ENCODE peak calls at places on chromosomes 1 and 21, in six cellular contexts. V, G, R, I, Y and E are unnamed samples.

GRCh38 chr1:11794446-11795237 is 11.1 kb downstream of the MTHFR start:
- DNase-seq in G (no peak), V (no peak), R (no peak), I (no peak), Y (no peak), E (no peak)

GRCh38 chr1:1354271-1355247 is 3.8 kb downstream of the MXRA8 start:
- DNase-seq in R (no peak), G (no peak), I (no peak), Y (no peak), V (no peak), E (no peak)

GRCh38 chr21:25637846-25638245 is 1.2 kb upstream of the JAM2 start:
- DNase-seq in Y (no peak), G (no peak), V (no peak), R (no peak), I (no peak), E (no peak)

GRCh38 chr1:198380275-198380674 is 160.2 kb downstream of the ATP6V1G3 start:
- DNase-seq in R (no peak), I (no peak), Y (no peak), V (no peak), G (no peak), E (no peak)

GRCh38 chr1:212687811-212688210 is 11.8 kb downstream of the BATF3 start:
- DNase-seq in R (no peak), I (no peak), G (no peak), V (no peak), Y (no peak), E (no peak)

GRCh38 chr1:3607703-3608065 is 3.6 kb downstream of the MEGF6 start:
- DNase-seq in V (no peak), G (no peak), Y (no peak), I (no peak), R (no peak), E (no peak)

GRCh38 chr1:18256318-18257235 is 149.0 kb downstream of the IGSF21 start:
- DNase-seq in Y (peak), R (peak), G (peak), I (no peak), V (peak), E (peak)

GRCh38 chr1:23083714-23084480 is 64.6 kb downstream of the KDM1A start:
- DNase-seq in V (no peak), R (no peak), I (no peak), G (no peak), Y (peak), E (no peak)

GRCh38 chr1:159828916-159829634 is 2.4 kb downstream of the SLAMF8 start:
- DNase-seq in R (no peak), Y (no peak), V (no peak), G (peak), I (no peak), E (peak)

GRCh38 chr1:62869217-62869754 is 85.4 kb downstream of the ATG4C start:
- DNase-seq in R (no peak), V (no peak), Y (no peak), G (no peak), I (no peak), E (no peak)

GRCh38 chr1:201119206-201119814 is 7.1 kb upstream of the CACNA1S start:
- DNase-seq in Y (peak), V (peak), I (no peak), R (peak), G (peak), E (no peak)

GRCh38 chr1:201752333-201752732 is 76.6 kb upstream of the IPO9 start:
- DNase-seq in R (no peak), Y (no peak), I (no peak), G (no peak), V (no peak), E (no peak)

GRCh38 chr1:32609180-32609579 is 41.2 kb downstream of the ZBTB8OS start:
- DNase-seq in I (no peak), V (no peak), G (no peak), Y (no peak), R (no peak), E (no peak)

GRCh38 chr1:228416217-228416971 is at the start of gene TRIM17:
- DNase-seq in R (peak), I (no peak), Y (no peak), G (peak), V (no peak), E (no peak)

GRCh38 chr1:150194381-150195031 is 41.4 kb downstream of the ANP32E start:
- DNase-seq in Y (no peak), V (no peak), R (no peak), G (no peak), I (no peak), E (no peak)

GRCh38 chr1:92079441-92079840 is 704 bp upstream of the BTBD8 start:
- DNase-seq in G (no peak), V (no peak), I (no peak), Y (no peak), R (no peak), E (no peak)

GRCh38 chr1:92076363-92076762 is 1.2 kb upstream of the SETSIP start:
- DNase-seq in Y (no peak), G (no peak), V (no peak), I (no peak), R (no peak), E (no peak)

GRCh38 chr1:92084651-92085050 is 4.5 kb downstream of the BTBD8 start:
- DNase-seq in R (no peak), G (no peak), V (no peak), I (no peak), Y (no peak), E (no peak)

GRCh38 chr1:92081031-92081430 is 886 bp downstream of the BTBD8 start:
- DNase-seq in Y (no peak), G (no peak), R (no peak), I (no peak), V (no peak), E (no peak)

GRCh38 chr1:92080128-92080985 is at the start of gene BTBD8:
- DNase-seq in V (peak), G (peak), Y (peak), I (peak), R (peak), E (peak)
- TF ChIP-seq CTCF in V (no peak), G (no peak), Y (no peak), I (no peak), R (no peak), E (no peak)

DNA sequence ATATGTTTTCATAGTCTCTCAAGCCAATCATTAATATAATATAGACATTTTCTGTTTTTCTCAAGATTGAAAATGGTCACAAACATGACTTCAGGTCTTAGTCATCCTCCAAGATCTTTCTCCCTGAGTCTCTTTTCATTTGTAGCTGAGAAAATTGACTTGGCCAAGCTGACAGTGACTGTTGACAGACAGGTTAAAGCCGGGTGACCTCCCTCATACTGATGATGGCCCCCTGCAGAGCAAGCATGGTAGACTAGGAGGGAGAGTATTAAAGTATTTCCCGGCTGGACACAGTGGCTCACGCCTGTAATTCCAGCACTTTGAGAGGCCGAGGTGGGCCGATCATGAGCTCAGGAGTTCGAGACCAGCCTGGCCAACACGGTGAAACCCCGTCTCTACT is 6.8 kb upstream of the KIAA1614 start:
- DNase-seq in Y (no peak), V (no peak), I (no peak), R (no peak), G (no peak), E (no peak)
- TF ChIP-seq CTCF in Y (no peak), V (no peak), I (no peak), R (no peak), G (no peak), E (no peak)

DNA sequence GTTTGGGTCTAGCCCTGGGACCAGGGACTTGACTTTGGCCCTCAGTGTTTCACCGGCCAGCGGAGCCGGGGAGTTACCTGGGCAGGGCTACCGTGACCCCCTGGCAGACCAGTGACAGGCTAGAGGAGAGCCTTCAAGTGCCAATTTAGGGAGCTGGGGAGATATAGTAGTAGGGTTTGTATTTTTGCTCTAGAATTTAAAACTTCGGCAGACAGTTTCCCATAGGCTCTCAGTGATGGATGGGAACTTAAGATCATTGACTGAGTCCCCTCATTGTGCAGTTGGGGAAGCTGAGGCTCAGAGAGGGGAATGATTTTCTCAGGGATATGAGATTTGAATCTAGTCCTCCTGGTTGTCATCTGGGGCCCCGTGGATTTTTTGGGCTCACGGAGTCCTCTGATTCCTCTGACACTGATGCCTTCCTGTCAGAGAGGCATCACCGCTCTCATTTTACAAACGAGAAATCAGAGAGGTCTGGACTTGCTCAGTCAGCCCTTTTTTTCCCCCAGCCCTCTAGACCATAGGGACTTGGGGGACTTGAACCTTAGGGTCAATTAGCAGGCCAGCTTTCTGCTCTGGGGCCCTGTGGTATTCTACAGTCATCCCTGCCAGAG is 58.3 kb upstream of the ACOT11 start:
- DNase-seq in Y (no peak), I (no peak), V (no peak), G (no peak), R (no peak), E (no peak)
- TF ChIP-seq CTCF in Y (no peak), I (no peak), V (peak), G (peak), R (no peak), E (no peak)

GRCh38 chr1:39173119-39173994 is 31.1 kb upstream of the MACF1 start:
- DNase-seq in V (no peak), I (no peak), G (no peak), R (no peak), Y (no peak), E (no peak)
- TF ChIP-seq CTCF in V (no peak), I (no peak), G (no peak), R (no peak), Y (no peak), E (peak)